ENCODE peak calls at places on chromosome 14, in five cellular contexts. I is uterus, N is esophagus squamous epithelium, U is transverse colon, A is prostate gland. S is an unnamed sample. For H3K4me1, the result is how much of the 10 kb centered on the place peaks cover.

GRCh38 chr14:103539056-103539825 is 10.2 kb downstream of the TRMT61A start:
- DNase-seq in I (no peak), U (no peak), N (no peak), A (no peak), S (no peak)

GRCh38 chr14:64572721-64573508 is 23.2 kb downstream of the PPP1R36 start:
- DNase-seq in I (no peak), A (no peak), N (no peak), U (no peak), S (no peak)

GRCh38 chr14:73365727-73366126 is 92.6 kb downstream of the NUMB start:
- DNase-seq in A (no peak), U (no peak), N (no peak), I (no peak), S (peak)

GRCh38 chr14:104290756-104291122 is 152.4 kb downstream of the KIF26A start:
- DNase-seq in I (no peak), N (no peak), U (peak), A (no peak), S (peak)

GRCh38 chr14:101405171-101405883 is 156.0 kb upstream of the DIO3 start:
- DNase-seq in I (peak), U (peak), N (no peak), A (no peak), S (no peak)

GRCh38 chr14:58605465-58605864 is 32.3 kb upstream of the DACT1 start:
- DNase-seq in I (no peak), A (no peak), N (no peak), U (no peak), S (no peak)

GRCh38 chr14:100393362-100393761 is 70.2 kb downstream of the SLC25A47 start:
- DNase-seq in A (no peak), N (no peak), I (no peak), U (no peak), S (no peak)

GRCh38 chr14:69571449-69571878 is 3.2 kb downstream of the CCDC177 start:
- DNase-seq in A (no peak), U (no peak), N (no peak), I (no peak), S (no peak)

GRCh38 chr14:34710006-34710405 is 4.4 kb downstream of the CFL2 start:
- DNase-seq in I (no peak), A (no peak), U (no peak), N (no peak), S (no peak)

GRCh38 chr14:88380405-88380804 is 5.1 kb upstream of the SPATA7 start:
- DNase-seq in U (no peak), I (no peak), A (no peak), N (no peak), S (no peak)

GRCh38 chr14:104099096-104100041 is 13.9 kb downstream of the ASPG start:
- DNase-seq in U (no peak), I (no peak), N (no peak), A (no peak), S (no peak)

GRCh38 chr14:24071144-24071697 is at the start of gene CPNE6:
- DNase-seq in A (no peak), I (no peak), U (no peak), N (no peak), S (no peak)

GRCh38 chr14:95683793-95684192 is 2.4 kb upstream of the TCL1B start:
- DNase-seq in N (no peak), A (no peak), U (peak), I (no peak), S (peak)

GRCh38 chr14:23052182-23052623 is 5.1 kb downstream of the CDH24 start:
- DNase-seq in U (no peak), N (no peak), I (no peak), A (no peak), S (no peak)

GRCh38 chr14:93286212-93286890 is 46.5 kb downstream of the BTBD7 start:
- DNase-seq in N (no peak), U (no peak), I (no peak), A (no peak), S (no peak)

GRCh38 chr14:48140804-48141203 is 465.4 kb upstream of the MDGA2 start:
- DNase-seq in U (no peak), N (no peak), I (no peak), A (no peak), S (no peak)

GRCh38 chr14:93044116-93044515 is 71.6 kb downstream of the ITPK1 start:
- DNase-seq in A (no peak), N (no peak), U (no peak), I (no peak), S (no peak)

GRCh38 chr14:96538097-96538496 is 35.9 kb downstream of the PAPOLA start:
- DNase-seq in I (no peak), U (no peak), N (no peak), A (no peak), S (no peak)

GRCh38 chr14:71692496-71692895 is 239.7 kb upstream of the RGS6 start:
- DNase-seq in U (no peak), I (no peak), N (no peak), A (no peak), S (no peak)

GRCh38 chr14:64758025-64758521 is 53.8 kb downstream of the PLEKHG3 start:
- DNase-seq in U (peak), A (no peak), I (peak), N (no peak), S (no peak)

GRCh38 chr14:24258119-24258518 is 4.9 kb downstream of the TGM1 start:
- DNase-seq in U (no peak), N (no peak), I (no peak), A (no peak), S (no peak)

GRCh38 chr14:52350445-52350844 is 36.3 kb downstream of the PTGER2 start:
- DNase-seq in A (no peak), N (no peak), I (no peak), U (no peak), S (no peak)
- H3K4me1 ChIP-seq in A (under half), N (under half), I (under half), U (half or more), S (under half)

DNA sequence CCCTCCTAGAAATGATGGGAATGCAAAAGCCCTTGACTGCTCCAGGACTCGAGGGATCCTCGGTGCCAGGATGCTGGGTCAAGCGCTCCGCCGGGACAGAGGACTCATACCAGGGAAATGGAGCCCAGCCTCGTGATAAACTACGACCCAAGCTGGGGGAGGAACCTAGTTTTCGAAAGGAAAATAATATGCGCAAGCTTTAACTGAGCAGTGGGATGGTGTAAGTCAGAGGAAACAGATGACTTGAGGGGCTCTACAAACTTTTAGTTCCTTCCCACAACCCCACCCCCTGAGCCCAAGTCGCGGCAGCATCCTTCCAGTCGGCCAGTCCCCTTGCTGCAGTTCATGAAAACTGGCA is 654 bp upstream of the SUPT16H start:
- DNase-seq in N (no peak), I (no peak), A (no peak), U (no peak), S (no peak)
- TF ChIP-seq POLR2A in N (no peak), I (no peak), A (no peak), U (no peak), S (no peak)

GRCh38 chr14:44989497-44990440 is 27.8 kb downstream of the TOGARAM1 start:
- DNase-seq in I (no peak), A (no peak), U (no peak), N (no peak), S (no peak)

GRCh38 chr14:44995770-44996294 is 33.8 kb downstream of the TOGARAM1 start:
- DNase-seq in N (no peak), U (no peak), A (no peak), I (no peak), S (no peak)

DNA sequence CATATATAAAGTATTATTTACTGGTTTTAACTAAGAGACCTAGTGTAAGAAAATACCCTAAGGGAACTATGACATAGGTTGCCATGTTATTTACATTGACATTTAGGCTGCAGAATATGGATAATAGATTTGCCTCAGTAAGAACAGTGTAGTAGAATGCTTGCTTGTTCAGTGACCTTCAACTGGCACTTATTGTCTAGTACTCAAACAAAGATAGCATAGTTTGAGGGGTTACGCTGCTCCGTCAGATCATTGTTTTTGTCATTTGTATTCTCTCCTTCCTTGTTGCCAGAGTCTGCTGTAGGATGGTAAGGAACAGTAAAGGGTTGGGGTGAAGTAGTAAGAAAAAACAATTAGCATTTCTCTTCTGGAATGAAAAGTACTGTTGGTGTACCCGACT is 33.2 kb downstream of the TOGARAM1 start:
- DNase-seq in N (no peak), U (no peak), A (no peak), I (no peak), S (no peak)
- H3K27ac ChIP-seq in N (no peak), U (no peak), A (no peak), I (no peak), S (no peak)

GRCh38 chr14:65849096-65849495 is 436.6 kb downstream of the FUT8 start:
- DNase-seq in N (no peak), I (no peak), A (no peak), U (no peak), S (no peak)
- H3K4me1 ChIP-seq in N (under half), I (under half), A (under half), U (under half), S (under half)

DNA sequence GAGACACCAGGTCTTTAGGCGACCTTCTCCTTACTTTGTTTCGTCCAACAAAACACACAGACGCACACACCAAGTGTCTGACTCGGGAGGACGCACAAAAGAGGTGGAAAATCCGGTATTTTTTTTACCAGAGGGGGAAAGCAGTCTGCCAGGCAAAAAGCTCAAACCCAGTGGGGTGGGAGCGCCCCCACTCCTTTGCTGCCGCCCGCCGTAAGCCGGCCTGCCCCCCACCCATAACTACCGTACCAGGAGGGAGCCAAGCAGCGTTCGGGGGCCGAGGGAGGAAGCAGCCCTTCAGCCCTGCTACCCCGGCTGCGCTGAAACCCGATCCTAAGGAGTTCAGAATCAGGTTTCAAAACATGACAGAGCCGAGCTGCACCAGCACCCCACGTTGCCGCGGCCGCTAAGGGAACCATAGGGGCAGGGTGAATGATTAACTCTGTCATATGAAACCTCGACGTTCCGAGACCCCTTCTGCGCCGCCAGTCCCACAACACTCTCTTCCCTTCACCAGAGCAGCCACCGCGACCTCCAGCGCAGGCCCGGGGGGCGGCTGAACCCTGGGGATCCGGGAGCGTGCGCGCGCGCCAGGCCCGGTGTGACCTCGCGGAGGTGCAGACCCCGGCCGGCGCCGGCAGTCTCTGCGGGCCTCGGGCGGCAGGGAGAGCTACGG is 1.9 kb downstream of the SIX4 start:
- DNase-seq in A (peak), U (peak), I (peak), N (no peak), S (peak)
- TF ChIP-seq POLR2A in A (peak), U (no peak), I (no peak), N (no peak), S (peak)

S was measured in body of pancreas.